ENCODE peak calls at places on chromosome 5, in five cellular contexts. Z is heart right ventricle, K is epithelial cell of esophagus, D is NCI-H82, Y is HFF-Myc. S is an unnamed sample.

GRCh38 chr5:143495823-143496275 is 92.4 kb upstream of the NR3C1 start:
- DNase-seq in Z (no peak), K (peak), D (peak), Y (no peak), S (no peak)

GRCh38 chr5:73997936-73998335 is 371.9 kb downstream of the ARHGEF28 start:
- DNase-seq in Z (no peak), K (peak), D (peak), Y (no peak), S (no peak)

GRCh38 chr5:160479926-160480325 is 58.3 kb downstream of the PTTG1 start:
- DNase-seq in Z (no peak), K (peak), D (no peak), Y (no peak), S (no peak)

GRCh38 chr5:21654-22233 is 70.2 kb upstream of the PLEKHG4B start:
- DNase-seq in Z (no peak), K (no peak), D (no peak), Y (no peak), S (peak)

GRCh38 chr5:169980418-169981053 is at the start of gene INSYN2B:
- DNase-seq in Z (peak), K (peak), D (peak), Y (peak), S (peak)

GRCh38 chr5:176844706-176845391 is 34.5 kb downstream of the UNC5A start:
- DNase-seq in Z (no peak), K (peak), D (peak), Y (no peak), S (peak)

GRCh38 chr5:179763215-179763945 is 30.4 kb upstream of the LTC4S start:
- DNase-seq in Z (peak), K (peak), D (peak), Y (peak), S (peak)

GRCh38 chr5:120818128-120818527 is 354.0 kb downstream of the PRR16 start:
- DNase-seq in Z (no peak), K (no peak), D (no peak), Y (no peak), S (no peak)

GRCh38 chr5:59555596-59555995 is 337.9 kb downstream of the PDE4D start:
- DNase-seq in Z (no peak), K (no peak), D (no peak), Y (no peak), S (no peak)

GRCh38 chr5:120613729-120614128 is 149.6 kb downstream of the PRR16 start:
- DNase-seq in Z (no peak), K (no peak), D (no peak), Y (no peak), S (no peak)

GRCh38 chr5:134937547-134937946 is 30.2 kb upstream of the CATSPER3 start:
- DNase-seq in Z (no peak), K (no peak), D (no peak), Y (no peak), S (peak)

GRCh38 chr5:55308254-55308836 is 556 bp downstream of the MTREX start:
- DNase-seq in Z (no peak), K (peak), D (peak), Y (no peak), S (peak)

GRCh38 chr5:93598997-93599371 is 16.0 kb downstream of the NR2F1 start:
- DNase-seq in Z (no peak), K (no peak), D (no peak), Y (no peak), S (no peak)

GRCh38 chr5:113075019-113075418 is 98.4 kb downstream of the DCP2 start:
- DNase-seq in Z (no peak), K (no peak), D (no peak), Y (no peak), S (no peak)

S was measured in SK-N-DZ.